ENCODE peak calls at places on chromosomes 3 and 15, in six cellular contexts. R is transverse colon, M is cardiac muscle cell, D is WTC11, K is fibroblast of pulmonary artery, Q is GM20000. W is an unnamed sample.

GRCh38 chr3:23950303-23950702 is 5.2 kb downstream of the NR1D2 start:
- DNase-seq in K (no peak), D (no peak), M (no peak), Q (no peak), R (no peak), W (no peak)

GRCh38 chr15:50058231-50058630 is 60.8 kb downstream of the ATP8B4 start:
- DNase-seq in K (peak), Q (no peak), M (peak), R (no peak), D (no peak), W (peak)

GRCh38 chr3:46062679-46063078 is 35.4 kb upstream of the XCR1 start:
- DNase-seq in M (no peak), D (no peak), K (no peak), Q (no peak), R (no peak), W (no peak)

GRCh38 chr3:197736010-197736490 is 654 bp downstream of the RUBCN start:
- DNase-seq in R (peak), K (no peak), D (no peak), M (no peak), Q (peak), W (peak)

GRCh38 chr3:15347104-15347736 is 14.8 kb upstream of the SH3BP5 start:
- DNase-seq in D (no peak), K (no peak), R (no peak), Q (no peak), M (no peak), W (no peak)

GRCh38 chr3:188627652-188628051 is 473.7 kb downstream of the LPP start:
- DNase-seq in K (peak), R (no peak), D (no peak), Q (no peak), M (peak), W (peak)

GRCh38 chr3:197270558-197271317 is 27.7 kb downstream of the DLG1 start:
- DNase-seq in M (no peak), D (no peak), Q (no peak), K (no peak), R (no peak), W (peak)

GRCh38 chr3:105647047-105647446 is 221.8 kb downstream of the CBLB start:
- DNase-seq in R (no peak), D (no peak), M (peak), Q (no peak), K (peak), W (peak)

GRCh38 chr3:157464283-157464682 is 27.6 kb downstream of the PTX3 start:
- DNase-seq in Q (no peak), R (no peak), M (no peak), D (no peak), K (no peak), W (no peak)

GRCh38 chr3:111070772-111071256 is 802 bp upstream of the NECTIN3 start:
- DNase-seq in D (no peak), M (no peak), K (no peak), R (no peak), Q (peak), W (peak)

GRCh38 chr3:174822320-174822719 is 36.8 kb upstream of the NAALADL2 start:
- DNase-seq in Q (no peak), R (no peak), D (no peak), M (peak), K (no peak), W (no peak)

GRCh38 chr3:176041812-176042211 is 1155.5 kb downstream of the TBL1XR1 start:
- DNase-seq in D (no peak), R (no peak), K (peak), M (peak), Q (no peak), W (no peak)

GRCh38 chr3:26018889-26019288 is 229.0 kb downstream of the OXSM start:
- DNase-seq in M (no peak), R (no peak), D (no peak), Q (no peak), K (no peak), W (no peak)

GRCh38 chr15:38750816-38751215 is 186.2 kb upstream of the RASGRP1 start:
- DNase-seq in R (no peak), Q (no peak), K (no peak), M (no peak), D (no peak), W (peak)

GRCh38 chr3:9976736-9977709 is 9.6 kb downstream of the EMC3 start:
- DNase-seq in D (no peak), K (peak), Q (no peak), M (peak), R (peak), W (peak)

GRCh38 chr3:64684715-64685261 is 3.0 kb downstream of the ADAMTS9 start:
- DNase-seq in K (peak), R (peak), D (peak), Q (no peak), M (peak), W (peak)

DNA sequence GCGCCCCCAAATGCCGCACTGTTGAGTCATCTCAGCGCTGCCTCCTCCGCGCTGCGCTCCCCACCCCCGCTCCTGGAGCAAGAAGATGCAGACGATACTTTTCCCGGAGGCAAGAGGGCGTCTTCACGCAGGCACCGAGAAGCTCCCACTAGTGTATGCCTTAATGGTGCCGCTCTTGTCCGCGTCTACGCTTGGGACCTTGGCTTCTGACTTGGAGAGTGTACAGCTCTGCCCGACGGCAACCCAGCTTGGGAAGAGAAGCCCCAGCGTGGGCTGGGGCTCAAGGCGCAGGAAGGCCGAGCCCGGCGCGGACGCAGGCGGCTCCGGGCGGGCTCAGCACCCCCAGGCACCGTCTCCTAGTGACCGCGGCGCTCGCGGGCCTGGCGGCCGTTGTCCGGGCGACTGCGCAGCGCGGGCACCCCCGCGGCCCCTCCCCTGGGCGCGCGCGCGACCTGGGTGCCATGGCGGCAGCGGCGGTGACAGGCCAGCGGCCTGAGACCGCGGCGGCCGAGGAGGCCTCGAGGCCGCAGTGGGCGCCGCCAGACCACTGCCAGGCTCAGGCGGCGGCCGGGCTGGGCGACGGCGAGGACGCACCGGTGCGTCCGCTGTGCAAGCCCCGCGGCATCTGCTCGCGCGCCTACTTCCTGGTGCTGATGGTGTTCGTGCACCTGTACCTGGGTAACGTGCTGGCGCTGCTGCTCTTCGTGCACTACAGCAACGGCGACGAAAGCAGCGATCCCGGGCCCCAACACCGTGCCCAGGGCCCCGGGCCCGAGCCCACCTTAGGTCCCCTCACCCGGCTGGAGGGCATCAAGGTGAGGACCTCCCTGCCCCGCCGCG is at the start of gene P4HTM:
- DNase-seq in D (peak), K (peak), M (peak), R (peak), Q (peak), W (peak)
- TF ChIP-seq CTCF in D (no peak), K (peak), M (peak), R (peak), Q (peak), W (peak)

DNA sequence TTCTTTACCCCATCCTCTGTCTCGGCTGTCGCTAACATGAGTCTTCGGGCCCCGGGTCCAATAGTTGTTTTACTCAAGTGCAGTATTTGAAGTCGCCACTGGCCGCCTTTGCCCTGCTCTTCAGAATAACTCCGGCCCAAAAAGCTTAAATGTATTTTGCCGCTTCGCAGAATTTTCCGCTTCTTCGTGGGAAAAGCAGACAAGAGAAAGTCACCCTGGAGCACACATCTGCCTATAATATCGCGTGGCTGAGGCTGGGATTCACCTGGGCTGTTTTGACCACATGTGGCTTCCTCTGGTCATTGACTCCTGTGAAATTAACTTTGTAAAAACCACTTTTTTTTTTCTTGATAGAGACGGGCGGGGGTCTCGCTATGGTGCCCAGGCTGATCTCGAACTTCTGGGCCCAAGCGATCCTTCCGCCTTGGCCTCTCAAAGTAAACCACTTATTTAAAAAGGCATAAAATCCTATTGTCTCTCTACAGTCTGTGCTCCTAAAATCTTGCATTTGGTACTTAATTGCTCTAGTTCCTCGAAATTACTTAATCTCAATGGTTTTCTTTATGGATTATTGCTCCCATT is 707 bp downstream of the CNOT10 start:
- DNase-seq in D (no peak), K (peak), M (peak), R (no peak), Q (peak), W (peak)
- TF ChIP-seq CTCF in D (no peak), K (no peak), M (no peak), R (no peak), Q (no peak), W (no peak)

GRCh38 chr3:44883213-44883955 is 9.0 kb downstream of the TGM4 start:
- DNase-seq in R (no peak), M (no peak), K (no peak), D (no peak), Q (no peak), W (no peak)
- TF ChIP-seq CTCF in R (no peak), M (no peak), K (peak), D (no peak), Q (no peak), W (no peak)

GRCh38 chr3:12115846-12116245 is 42.9 kb downstream of the TIMP4 start:
- DNase-seq in M (no peak), D (no peak), Q (no peak), K (no peak), R (no peak), W (no peak)
- TF ChIP-seq CTCF in M (no peak), D (no peak), Q (no peak), K (no peak), R (no peak), W (no peak)

GRCh38 chr15:64090527-64090926 is 3.1 kb downstream of the CIAO2A start:
- DNase-seq in M (no peak), D (no peak), R (no peak), K (no peak), Q (peak), W (no peak)

GRCh38 chr15:64092864-64093626 is 593 bp downstream of the CIAO2A start:
- DNase-seq in D (peak), K (peak), R (peak), M (peak), Q (peak), W (peak)

GRCh38 chr15:64093627-64094417 is at the start of gene CIAO2A:
- DNase-seq in D (peak), Q (peak), K (peak), R (peak), M (peak), W (peak)

GRCh38 chr15:64089553-64090280 is 3.9 kb downstream of the CIAO2A start:
- DNase-seq in K (no peak), M (no peak), D (no peak), Q (peak), R (no peak), W (no peak)

GRCh38 chr15:64092075-64092820 is 1.4 kb downstream of the CIAO2A start:
- DNase-seq in Q (peak), K (no peak), R (no peak), M (no peak), D (no peak), W (peak)
- TF ChIP-seq CTCF in Q (no peak), K (no peak), R (no peak), M (no peak), D (no peak), W (no peak)

GRCh38 chr15:33215941-33216872 is 21.7 kb upstream of the FMN1 start:
- DNase-seq in Q (no peak), M (peak), R (no peak), K (peak), D (no peak), W (peak)

GRCh38 chr15:33206366-33206765 is 11.9 kb upstream of the FMN1 start:
- DNase-seq in K (no peak), Q (no peak), M (no peak), D (no peak), R (no peak), W (no peak)

GRCh38 chr15:33209575-33210519 is 15.3 kb upstream of the FMN1 start:
- DNase-seq in Q (no peak), K (no peak), M (no peak), R (no peak), D (no peak), W (no peak)

GRCh38 chr15:33207646-33208045 is 13.1 kb upstream of the FMN1 start:
- DNase-seq in Q (no peak), R (no peak), D (no peak), M (no peak), K (no peak), W (no peak)

DNA sequence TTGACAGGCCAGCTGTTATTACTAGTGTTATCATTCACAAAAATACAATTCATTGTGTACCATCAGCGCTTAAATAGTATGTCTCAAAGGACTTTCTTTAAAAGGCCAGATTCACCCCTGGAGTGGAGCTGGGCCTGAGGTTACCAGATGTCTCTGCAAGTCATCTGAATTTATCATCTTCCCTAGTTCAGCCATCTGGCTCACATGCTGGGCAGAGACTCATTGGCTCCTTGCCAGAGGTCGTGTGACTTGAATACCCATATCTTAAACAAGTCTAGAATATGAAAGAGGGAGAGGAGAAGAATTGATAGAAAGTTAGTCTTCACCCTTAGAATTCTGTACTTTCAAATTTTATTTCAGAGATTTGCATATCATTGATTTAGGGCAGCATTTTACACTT is 16.9 kb upstream of the FMN1 start:
- DNase-seq in K (no peak), M (no peak), Q (no peak), R (peak), D (no peak), W (no peak)
- TF ChIP-seq CTCF in K (no peak), M (no peak), Q (no peak), R (no peak), D (no peak), W (no peak)